ENCODE peak calls at places on chromosomes 2 and 18, in four cellular contexts. P, M, G and J are unnamed samples.

GRCh38 chr2:152367547-152368250 is 32.7 kb downstream of the FMNL2 start:
- DNase-seq in P (no peak), M (no peak), G (no peak), J (no peak)

GRCh38 chr2:218262631-218263586 is 2.1 kb downstream of the GPBAR1 start:
- DNase-seq in P (no peak), M (peak), G (no peak), J (no peak)

GRCh38 chr2:177579486-177580036 is 187.0 kb downstream of the AGPS start:
- DNase-seq in P (no peak), M (no peak), G (no peak), J (no peak)

GRCh38 chr2:160918909-160919503 is 241.2 kb upstream of the TANK start:
- DNase-seq in P (no peak), M (peak), G (peak), J (peak)

GRCh38 chr18:5457467-5457957 is 86.3 kb downstream of the EPB41L3 start:
- DNase-seq in P (no peak), M (no peak), G (no peak), J (no peak)

GRCh38 chr2:24206242-24206641 is 31.4 kb downstream of the FAM228A start:
- DNase-seq in P (no peak), M (no peak), G (no peak), J (no peak)

GRCh38 chr2:1162768-1163584 is 212.3 kb downstream of the SNTG2 start:
- DNase-seq in P (no peak), M (no peak), G (no peak), J (no peak)

GRCh38 chr2:235496239-235496621 is 2.4 kb downstream of the AGAP1 start:
- DNase-seq in P (no peak), M (no peak), G (no peak), J (no peak)

GRCh38 chr2:111227716-111228141 is 107.0 kb downstream of the BCL2L11 start:
- DNase-seq in P (no peak), M (no peak), G (no peak), J (no peak)

GRCh38 chr2:73239776-73240175 is 5.7 kb downstream of the CCT7 start:
- DNase-seq in P (no peak), M (no peak), G (no peak), J (no peak)

GRCh38 chr18:24530630-24531111 is 70.2 kb downstream of the HRH4 start:
- DNase-seq in P (no peak), M (no peak), G (no peak), J (no peak)

GRCh38 chr18:70195852-70196434 is 9.5 kb downstream of the RTTN start:
- DNase-seq in P (peak), M (no peak), G (no peak), J (peak)

GRCh38 chr2:82875891-82876290 is 1583.2 kb downstream of the SUCLG1 start:
- DNase-seq in P (no peak), M (no peak), G (no peak), J (no peak)

GRCh38 chr2:84116132-84116531 is 342.9 kb downstream of the SUCLG1 start:
- DNase-seq in P (no peak), M (no peak), G (no peak), J (no peak)

GRCh38 chr2:127607399-127607908 is 38.5 kb upstream of the GPR17 start:
- DNase-seq in P (no peak), M (peak), G (peak), J (no peak)

GRCh38 chr2:223700221-223700620 is 98.1 kb upstream of the SCG2 start:
- DNase-seq in P (no peak), M (no peak), G (no peak), J (no peak)

GRCh38 chr18:53219853-53220252 is 879.9 kb downstream of the DCC start:
- DNase-seq in P (no peak), M (no peak), G (no peak), J (no peak)

GRCh38 chr2:143577489-143577888 is 448.3 kb downstream of the ARHGAP15 start:
- DNase-seq in P (no peak), M (no peak), G (no peak), J (no peak)

GRCh38 chr2:105598404-105598803 is 146.3 kb upstream of the NCK2 start:
- DNase-seq in P (no peak), M (no peak), G (no peak), J (no peak)

GRCh38 chr18:62781893-62782292 is 66.6 kb downstream of the PHLPP1 start:
- DNase-seq in P (no peak), M (peak), G (no peak), J (peak)

GRCh38 chr2:86300496-86300895 is 36.9 kb downstream of the REEP1 start:
- DNase-seq in P (no peak), M (no peak), G (no peak), J (no peak)

GRCh38 chr2:237927986-237928385 is 38.8 kb upstream of the UBE2F start:
- DNase-seq in P (no peak), M (no peak), G (no peak), J (no peak)

GRCh38 chr18:14285053-14285452 is 152.8 kb upstream of the ZNF519 start:
- DNase-seq in P (no peak), M (no peak), G (no peak), J (no peak)

GRCh38 chr18:61542596-61542995 is 209.4 kb downstream of the CDH20 start:
- DNase-seq in P (no peak), M (no peak), G (no peak), J (no peak)

GRCh38 chr2:102442967-102443828 is 20.2 kb downstream of the IL18RAP start:
- DNase-seq in P (no peak), M (no peak), G (no peak), J (peak)

GRCh38 chr2:95551055-95551568 is 40.7 kb upstream of the TRIM43 start:
- DNase-seq in P (no peak), M (no peak), G (no peak), J (no peak)
- TF ChIP-seq POLR2A in P (no peak), M (no peak), G (no peak), J (no peak)

GRCh38 chr2:28342081-28342967 is 50.3 kb upstream of the FOSL2 start:
- DNase-seq in P (no peak), M (peak), G (peak), J (peak)
- TF ChIP-seq POLR2A in P (no peak), M (no peak), G (no peak), J (no peak)

GRCh38 chr2:191265311-191266170 is 20.3 kb downstream of the MYO1B start:
- DNase-seq in P (no peak), M (no peak), G (no peak), J (no peak)

GRCh38 chr2:191264647-191265079 is 19.5 kb downstream of the MYO1B start:
- DNase-seq in P (no peak), M (no peak), G (no peak), J (no peak)

GRCh38 chr2:191262436-191262835 is 17.2 kb downstream of the MYO1B start:
- DNase-seq in P (no peak), M (no peak), G (no peak), J (no peak)

GRCh38 chr2:191266201-191266600 is 21.0 kb downstream of the MYO1B start:
- DNase-seq in P (no peak), M (no peak), G (no peak), J (no peak)

GRCh38 chr2:191263050-191263449 is 17.8 kb downstream of the MYO1B start:
- DNase-seq in P (no peak), M (no peak), G (no peak), J (peak)
- TF ChIP-seq POLR2A in P (no peak), M (no peak), G (no peak), J (no peak)

GRCh38 chr18:54224379-54225014 is at the start of gene MBD2:
- DNase-seq in P (peak), M (peak), G (peak), J (peak)
- TF ChIP-seq POLR2A in P (peak), M (no peak), G (no peak), J (peak)

GRCh38 chr2:60496976-60497375 is 56.5 kb downstream of the BCL11A start:
- DNase-seq in P (no peak), M (no peak), G (no peak), J (no peak)

GRCh38 chr2:60496475-60496874 is 57.0 kb downstream of the BCL11A start:
- DNase-seq in P (no peak), M (no peak), G (no peak), J (no peak)

GRCh38 chr2:60499651-60500300 is 53.7 kb downstream of the BCL11A start:
- DNase-seq in P (no peak), M (no peak), G (no peak), J (peak)

GRCh38 chr2:60499082-60499429 is 54.4 kb downstream of the BCL11A start:
- DNase-seq in P (no peak), M (no peak), G (no peak), J (no peak)

DNA sequence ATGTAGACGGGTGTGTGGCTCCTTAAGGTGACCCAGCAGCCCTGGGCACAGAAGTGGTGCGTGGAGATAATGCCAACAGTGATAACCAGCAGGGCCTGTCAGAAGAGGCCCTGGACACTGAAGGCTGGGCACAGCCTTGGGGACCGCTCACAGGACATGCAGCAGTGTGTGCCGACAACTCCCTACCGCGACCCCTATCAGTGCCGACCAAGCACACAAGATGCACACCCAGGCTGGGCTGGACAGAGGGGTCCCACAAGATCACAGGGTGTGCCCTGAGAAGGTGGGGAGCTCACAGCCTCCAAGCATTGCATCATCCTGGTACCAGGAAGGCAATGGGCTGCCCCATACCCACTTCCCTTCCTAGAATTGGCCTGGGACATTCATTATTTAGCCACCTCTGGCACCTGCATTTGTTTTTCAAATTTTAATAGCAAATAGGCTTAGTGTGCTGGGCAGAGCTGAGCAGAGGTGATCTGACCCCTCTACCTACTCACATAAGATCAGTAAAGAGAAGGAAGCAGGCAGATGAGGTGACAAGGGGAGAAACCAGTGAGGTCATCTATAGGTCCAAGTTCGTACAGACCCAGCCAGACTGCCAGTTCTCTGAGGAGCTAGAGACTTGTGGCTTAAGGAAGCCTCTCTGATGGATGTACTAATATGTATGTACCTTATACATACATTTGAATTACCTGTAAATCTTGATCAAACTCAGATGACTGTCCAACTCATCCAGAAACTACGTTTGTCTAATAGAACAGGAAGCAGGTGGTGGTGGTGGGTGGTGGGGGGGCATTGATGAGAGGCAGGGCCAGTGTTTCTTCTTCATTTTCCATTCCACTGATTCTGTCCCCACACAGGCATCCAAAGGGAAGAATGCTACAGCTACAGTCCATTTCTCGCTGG is 55.0 kb downstream of the BCL11A start:
- DNase-seq in P (peak), M (no peak), G (no peak), J (no peak)
- TF ChIP-seq POLR2A in P (no peak), M (no peak), G (no peak), J (no peak)

GRCh38 chr2:27238976-27239375 is 21.8 kb downstream of the CAD start:
- DNase-seq in P (no peak), M (no peak), G (no peak), J (no peak)

GRCh38 chr2:27236626-27237025 is 19.5 kb downstream of the CAD start:
- DNase-seq in P (no peak), M (peak), G (no peak), J (no peak)

GRCh38 chr2:27236136-27236535 is 19.0 kb downstream of the CAD start:
- DNase-seq in P (no peak), M (peak), G (no peak), J (no peak)

GRCh38 chr2:27240406-27240805 is 22.4 kb downstream of the SLC30A3 start:
- DNase-seq in P (no peak), M (no peak), G (no peak), J (no peak)

DNA sequence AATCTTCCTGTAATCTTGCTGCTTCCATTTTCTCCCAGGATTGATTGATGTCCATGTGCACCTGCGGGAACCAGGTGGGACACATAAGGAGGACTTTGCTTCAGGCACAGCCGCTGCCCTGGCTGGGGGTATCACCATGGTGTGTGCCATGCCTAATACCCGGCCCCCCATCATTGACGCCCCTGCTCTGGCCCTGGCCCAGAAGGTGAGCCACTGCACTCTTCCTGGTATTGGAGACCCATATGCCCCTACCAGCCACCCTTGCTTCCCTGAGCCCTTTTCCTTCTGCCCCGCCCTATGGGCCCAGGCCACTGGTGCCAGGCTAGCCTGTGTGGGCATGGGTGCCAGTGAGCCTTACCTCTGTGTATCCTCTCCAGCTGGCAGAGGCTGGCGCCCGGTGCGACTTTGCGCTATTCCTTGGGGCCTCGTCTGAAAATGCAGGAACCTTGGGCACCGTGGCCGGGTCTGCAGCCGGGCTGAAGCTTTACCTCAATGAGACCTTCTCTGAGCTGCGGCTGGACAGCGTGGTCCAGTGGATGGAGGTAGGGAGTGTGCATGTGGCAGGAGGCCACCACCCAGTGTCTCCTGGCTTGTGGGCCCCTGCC is 20.3 kb downstream of the CAD start:
- DNase-seq in P (no peak), M (peak), G (no peak), J (no peak)
- TF ChIP-seq POLR2A in P (no peak), M (no peak), G (no peak), J (no peak)